ENCODE peak calls at places on chromosomes 13 and 19, in eight cellular contexts. One of them, this sample, is unnamed.

GRCh38 chr19:15191982-15192381 is 8.8 kb downstream of the NOTCH3 start:
- DNase-seq in cardiac muscle cell: no peak
- DNase-seq in MM.1S: no peak
- DNase-seq in neural progenitor cell: no peak
- DNase-seq in colonic mucosa: no peak
- DNase-seq in epithelial cell of proximal tubule: no peak
- DNase-seq in GM12865: no peak
- DNase-seq in GM20000: no peak
- DNase-seq in this sample: no peak

GRCh38 chr13:46109451-46109850 is 4.6 kb upstream of the CPB2 start:
- DNase-seq in colonic mucosa: no peak
- DNase-seq in neural progenitor cell: no peak
- DNase-seq in cardiac muscle cell: no peak
- DNase-seq in epithelial cell of proximal tubule: no peak
- DNase-seq in GM12865: no peak
- DNase-seq in GM20000: no peak
- DNase-seq in MM.1S: no peak
- DNase-seq in this sample: no peak

GRCh38 chr13:23428183-23428528 is 5.3 kb downstream of the SACS start:
- DNase-seq in MM.1S: no peak
- DNase-seq in epithelial cell of proximal tubule: no peak
- DNase-seq in cardiac muscle cell: no peak
- DNase-seq in GM20000: no peak
- DNase-seq in colonic mucosa: no peak
- DNase-seq in GM12865: no peak
- DNase-seq in neural progenitor cell: no peak
- DNase-seq in this sample: no peak

GRCh38 chr19:343941-344624 is 513 bp downstream of the MIER2 start:
- DNase-seq in GM12865: peak
- DNase-seq in neural progenitor cell: peak
- DNase-seq in MM.1S: no peak
- DNase-seq in colonic mucosa: no peak
- DNase-seq in cardiac muscle cell: peak
- DNase-seq in epithelial cell of proximal tubule: no peak
- DNase-seq in GM20000: no peak
- DNase-seq in this sample: no peak

GRCh38 chr19:6779204-6779603 is 6.7 kb downstream of the VAV1 start:
- DNase-seq in MM.1S: no peak
- DNase-seq in neural progenitor cell: no peak
- DNase-seq in epithelial cell of proximal tubule: no peak
- DNase-seq in GM20000: no peak
- DNase-seq in colonic mucosa: no peak
- DNase-seq in GM12865: no peak
- DNase-seq in cardiac muscle cell: no peak
- DNase-seq in this sample: no peak

GRCh38 chr19:5826531-5827341 is 12.8 kb downstream of the FUT6 start:
- DNase-seq in MM.1S: peak
- DNase-seq in GM12865: peak
- DNase-seq in GM20000: peak
- DNase-seq in cardiac muscle cell: peak
- DNase-seq in colonic mucosa: peak
- DNase-seq in neural progenitor cell: peak
- DNase-seq in epithelial cell of proximal tubule: no peak
- DNase-seq in this sample: no peak

GRCh38 chr13:83048419-83048818 is 833.9 kb downstream of the SLITRK1 start:
- DNase-seq in MM.1S: no peak
- DNase-seq in neural progenitor cell: no peak
- DNase-seq in GM12865: no peak
- DNase-seq in cardiac muscle cell: no peak
- DNase-seq in colonic mucosa: no peak
- DNase-seq in epithelial cell of proximal tubule: peak
- DNase-seq in GM20000: no peak
- DNase-seq in this sample: no peak

GRCh38 chr19:15449620-15450527 is at the start of gene WIZ:
- DNase-seq in neural progenitor cell: peak
- DNase-seq in cardiac muscle cell: peak
- DNase-seq in MM.1S: peak
- DNase-seq in colonic mucosa: peak
- DNase-seq in GM12865: peak
- DNase-seq in GM20000: peak
- DNase-seq in epithelial cell of proximal tubule: no peak
- DNase-seq in this sample: peak

GRCh38 chr19:38134538-38135149 is 89.4 kb downstream of the DPF1 start:
- DNase-seq in GM20000: peak
- DNase-seq in neural progenitor cell: peak
- DNase-seq in MM.1S: peak
- DNase-seq in cardiac muscle cell: peak
- DNase-seq in epithelial cell of proximal tubule: no peak
- DNase-seq in colonic mucosa: peak
- DNase-seq in GM12865: peak
- DNase-seq in this sample: no peak

GRCh38 chr13:41694902-41695301 is 237.6 kb downstream of the RGCC start:
- DNase-seq in epithelial cell of proximal tubule: peak
- DNase-seq in neural progenitor cell: no peak
- DNase-seq in GM12865: peak
- DNase-seq in MM.1S: no peak
- DNase-seq in cardiac muscle cell: peak
- DNase-seq in GM20000: peak
- DNase-seq in colonic mucosa: peak
- DNase-seq in this sample: peak

GRCh38 chr13:75181906-75182305 is 300.1 kb downstream of the TBC1D4 start:
- DNase-seq in epithelial cell of proximal tubule: peak
- DNase-seq in MM.1S: no peak
- DNase-seq in colonic mucosa: no peak
- DNase-seq in GM20000: no peak
- DNase-seq in GM12865: no peak
- DNase-seq in neural progenitor cell: no peak
- DNase-seq in cardiac muscle cell: no peak
- DNase-seq in this sample: no peak

GRCh38 chr19:39127812-39128510 is 2.4 kb downstream of the PAK4 start:
- DNase-seq in cardiac muscle cell: no peak
- DNase-seq in MM.1S: no peak
- DNase-seq in GM20000: no peak
- DNase-seq in colonic mucosa: peak
- DNase-seq in epithelial cell of proximal tubule: no peak
- DNase-seq in GM12865: no peak
- DNase-seq in neural progenitor cell: no peak
- DNase-seq in this sample: no peak

GRCh38 chr19:17025361-17025760 is 1.2 kb downstream of the CPAMD8 start:
- DNase-seq in GM20000: no peak
- DNase-seq in cardiac muscle cell: no peak
- DNase-seq in MM.1S: no peak
- DNase-seq in epithelial cell of proximal tubule: no peak
- DNase-seq in colonic mucosa: no peak
- DNase-seq in GM12865: no peak
- DNase-seq in neural progenitor cell: no peak
- DNase-seq in this sample: no peak

GRCh38 chr13:52405767-52406494 is at the start of gene THSD1:
- DNase-seq in GM20000: peak
- DNase-seq in GM12865: peak
- DNase-seq in cardiac muscle cell: no peak
- DNase-seq in neural progenitor cell: peak
- DNase-seq in colonic mucosa: peak
- DNase-seq in MM.1S: no peak
- DNase-seq in epithelial cell of proximal tubule: no peak
- DNase-seq in this sample: no peak

GRCh38 chr19:43651758-43652545 is 12.3 kb upstream of the CADM4 start:
- DNase-seq in neural progenitor cell: peak
- DNase-seq in cardiac muscle cell: peak
- DNase-seq in epithelial cell of proximal tubule: no peak
- DNase-seq in GM20000: peak
- DNase-seq in MM.1S: peak
- DNase-seq in GM12865: peak
- DNase-seq in colonic mucosa: peak
- DNase-seq in this sample: no peak

GRCh38 chr19:27905074-27905473 is 1307.9 kb downstream of the UQCRFS1 start:
- DNase-seq in GM12865: no peak
- DNase-seq in MM.1S: no peak
- DNase-seq in colonic mucosa: no peak
- DNase-seq in GM20000: no peak
- DNase-seq in epithelial cell of proximal tubule: no peak
- DNase-seq in cardiac muscle cell: no peak
- DNase-seq in neural progenitor cell: no peak
- DNase-seq in this sample: no peak

GRCh38 chr19:30529876-30530275 is 157.7 kb downstream of the ZNF536 start:
- DNase-seq in colonic mucosa: no peak
- DNase-seq in cardiac muscle cell: no peak
- DNase-seq in epithelial cell of proximal tubule: no peak
- DNase-seq in MM.1S: no peak
- DNase-seq in GM20000: no peak
- DNase-seq in neural progenitor cell: no peak
- DNase-seq in GM12865: no peak
- DNase-seq in this sample: no peak

GRCh38 chr19:43784981-43785808 is 4.4 kb upstream of the KCNN4 start:
- DNase-seq in cardiac muscle cell: peak
- DNase-seq in neural progenitor cell: peak
- DNase-seq in epithelial cell of proximal tubule: no peak
- DNase-seq in MM.1S: peak
- DNase-seq in GM20000: peak
- DNase-seq in colonic mucosa: peak
- DNase-seq in GM12865: peak
- DNase-seq in this sample: no peak

GRCh38 chr13:91162180-91162579 is 185.3 kb upstream of the MIR17HG start:
- DNase-seq in neural progenitor cell: peak
- DNase-seq in GM12865: peak
- DNase-seq in colonic mucosa: no peak
- DNase-seq in epithelial cell of proximal tubule: no peak
- DNase-seq in MM.1S: no peak
- DNase-seq in cardiac muscle cell: peak
- DNase-seq in GM20000: no peak
- DNase-seq in this sample: no peak
- TF ChIP-seq CTCF in neural progenitor cell: peak
- TF ChIP-seq CTCF in GM12865: peak
- TF ChIP-seq CTCF in colonic mucosa: no peak
- TF ChIP-seq CTCF in epithelial cell of proximal tubule: peak
- TF ChIP-seq CTCF in MM.1S: no peak
- TF ChIP-seq CTCF in cardiac muscle cell: no peak
- TF ChIP-seq CTCF in GM20000: no peak
- TF ChIP-seq CTCF in this sample: no peak

DNA sequence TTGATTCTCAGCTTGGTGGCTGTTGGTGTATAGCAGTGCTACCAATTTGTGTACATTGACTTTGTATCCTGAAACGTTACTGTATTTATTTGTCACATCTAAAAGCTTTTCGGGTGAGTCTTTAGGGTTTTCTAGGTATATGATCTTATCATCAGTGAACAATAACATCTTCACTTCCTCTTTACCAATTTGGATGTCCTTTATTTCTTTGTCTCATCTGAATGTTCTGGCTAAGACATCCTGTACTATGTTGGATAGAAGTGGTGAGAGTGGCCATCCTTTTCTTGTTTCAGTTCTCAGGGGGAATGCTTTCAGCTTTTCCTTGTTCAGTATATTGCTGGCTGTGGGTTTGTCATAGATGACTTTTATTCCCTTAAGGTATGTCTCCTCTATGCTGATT is 6.0 kb upstream of the ZNF738 start:
- DNase-seq in colonic mucosa: no peak
- DNase-seq in GM20000: no peak
- DNase-seq in epithelial cell of proximal tubule: no peak
- DNase-seq in cardiac muscle cell: no peak
- DNase-seq in GM12865: no peak
- DNase-seq in MM.1S: no peak
- DNase-seq in neural progenitor cell: no peak
- DNase-seq in this sample: no peak
- TF ChIP-seq CTCF in colonic mucosa: no peak
- TF ChIP-seq CTCF in GM20000: no peak
- TF ChIP-seq CTCF in epithelial cell of proximal tubule: no peak
- TF ChIP-seq CTCF in cardiac muscle cell: no peak
- TF ChIP-seq CTCF in GM12865: no peak
- TF ChIP-seq CTCF in MM.1S: no peak
- TF ChIP-seq CTCF in neural progenitor cell: no peak
- TF ChIP-seq CTCF in this sample: no peak

GRCh38 chr19:51158474-51159129 is 16.5 kb downstream of the SIGLEC7 start:
- DNase-seq in epithelial cell of proximal tubule: no peak
- DNase-seq in MM.1S: peak
- DNase-seq in neural progenitor cell: peak
- DNase-seq in GM12865: peak
- DNase-seq in cardiac muscle cell: peak
- DNase-seq in colonic mucosa: peak
- DNase-seq in GM20000: peak
- DNase-seq in this sample: peak
- TF ChIP-seq CTCF in epithelial cell of proximal tubule: peak
- TF ChIP-seq CTCF in MM.1S: peak
- TF ChIP-seq CTCF in neural progenitor cell: peak
- TF ChIP-seq CTCF in GM12865: peak
- TF ChIP-seq CTCF in cardiac muscle cell: peak
- TF ChIP-seq CTCF in colonic mucosa: peak
- TF ChIP-seq CTCF in GM20000: peak
- TF ChIP-seq CTCF in this sample: no peak

DNA sequence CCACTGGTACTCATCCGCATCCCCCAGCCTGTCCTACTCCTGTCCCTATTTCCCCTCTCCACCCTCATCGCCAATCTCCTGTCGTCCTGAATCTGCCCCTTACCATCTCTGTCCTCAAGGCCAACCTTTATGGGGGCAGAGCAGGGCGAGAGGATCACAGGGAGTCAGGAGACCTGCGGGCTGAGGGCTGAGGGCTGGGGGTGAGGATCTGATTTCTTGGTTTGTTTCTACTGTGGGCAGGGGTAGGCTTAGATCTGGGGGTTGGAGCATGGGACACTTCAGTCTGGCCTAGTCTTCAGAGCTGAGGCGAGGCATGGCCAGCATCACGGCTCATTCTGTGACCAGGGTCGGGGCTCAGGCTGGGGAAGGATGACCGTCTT is 16.5 kb upstream of the ERCC1 start:
- DNase-seq in colonic mucosa: no peak
- DNase-seq in neural progenitor cell: no peak
- DNase-seq in GM20000: no peak
- DNase-seq in epithelial cell of proximal tubule: no peak
- DNase-seq in MM.1S: no peak
- DNase-seq in GM12865: no peak
- DNase-seq in cardiac muscle cell: no peak
- DNase-seq in this sample: no peak
- TF ChIP-seq CTCF in colonic mucosa: no peak
- TF ChIP-seq CTCF in neural progenitor cell: no peak
- TF ChIP-seq CTCF in GM20000: no peak
- TF ChIP-seq CTCF in epithelial cell of proximal tubule: no peak
- TF ChIP-seq CTCF in MM.1S: no peak
- TF ChIP-seq CTCF in GM12865: no peak
- TF ChIP-seq CTCF in cardiac muscle cell: no peak
- TF ChIP-seq CTCF in this sample: no peak

GRCh38 chr13:113731192-113732175 is 27.5 kb upstream of the TMEM255B start:
- DNase-seq in epithelial cell of proximal tubule: no peak
- DNase-seq in MM.1S: no peak
- DNase-seq in cardiac muscle cell: no peak
- DNase-seq in colonic mucosa: no peak
- DNase-seq in GM12865: no peak
- DNase-seq in GM20000: no peak
- DNase-seq in neural progenitor cell: no peak
- DNase-seq in this sample: no peak
- TF ChIP-seq CTCF in epithelial cell of proximal tubule: no peak
- TF ChIP-seq CTCF in MM.1S: peak
- TF ChIP-seq CTCF in cardiac muscle cell: no peak
- TF ChIP-seq CTCF in colonic mucosa: no peak
- TF ChIP-seq CTCF in GM12865: no peak
- TF ChIP-seq CTCF in GM20000: no peak
- TF ChIP-seq CTCF in neural progenitor cell: no peak
- TF ChIP-seq CTCF in this sample: no peak